ENCODE peak calls at places on chromosomes 5 and 9, in six cellular contexts. L is WERI-Rb-1; W is cardiac muscle cell; Q is sigmoid colon; B is naive thymus-derived CD4-positive, alpha-beta T cell; H is breast epithelium. S is an unnamed sample.

GRCh38 chr9:35826071-35826701 is 2.3 kb downstream of the FAM221B start:
- DNase-seq in L (peak; percentile 55), W (peak; percentile 80), Q (peak; percentile 39), B (peak; percentile 55), H (no peak), S (peak; percentile 71)

GRCh38 chr9:16982780-16983179 is 112.3 kb upstream of the BNC2 start:
- DNase-seq in L (no peak), W (no peak), Q (no peak), B (no peak), H (no peak), S (no peak)

GRCh38 chr9:119366909-119367690 is 2.1 kb downstream of the BRINP1 start:
- DNase-seq in L (no peak), W (no peak), Q (no peak), B (no peak), H (no peak), S (no peak)

GRCh38 chr5:150783422-150783928 is 4.9 kb downstream of the SMIM3 start:
- DNase-seq in L (no peak), W (peak; percentile 94), Q (peak; percentile 89), B (peak; percentile 71), H (peak; percentile 77), S (peak; percentile 97)

GRCh38 chr5:126970517-126971017 is 59.8 kb downstream of the MARCHF3 start:
- DNase-seq in L (no peak), W (peak; percentile 86), Q (no peak), B (no peak), H (no peak), S (peak; percentile 46)

GRCh38 chr9:110278080-110278707 is 21.9 kb upstream of the TXN start:
- DNase-seq in L (no peak), W (peak; percentile 9), Q (no peak), B (no peak), H (no peak), S (no peak)

GRCh38 chr5:168851902-168852321 is 272.7 kb upstream of the PANK3 start:
- DNase-seq in L (no peak), W (peak; percentile 79), Q (no peak), B (no peak), H (peak; percentile 19), S (peak; percentile 63)

GRCh38 chr5:154863291-154864080 is 5.1 kb downstream of the CNOT8 start:
- DNase-seq in L (no peak), W (no peak), Q (no peak), B (no peak), H (no peak), S (peak; percentile 49)

GRCh38 chr5:39783756-39784421 is 359.1 kb upstream of the DAB2 start:
- DNase-seq in L (no peak), W (no peak), Q (no peak), B (no peak), H (no peak), S (peak; percentile 21)

GRCh38 chr9:132977626-132978450 is 656 bp upstream of the GFI1B start:
- DNase-seq in L (peak; percentile 91), W (peak; percentile 60), Q (no peak), B (peak; percentile 57), H (no peak), S (peak; percentile 36)

GRCh38 chr5:33041586-33041985 is 330.5 kb downstream of the NPR3 start:
- DNase-seq in L (no peak), W (no peak), Q (no peak), B (no peak), H (no peak), S (no peak)

GRCh38 chr9:25678147-25678666 is at the start of gene TUSC1:
- DNase-seq in L (peak; percentile 10), W (peak; percentile 90), Q (peak; percentile 93), B (peak; percentile 1), H (peak; percentile 68), S (peak; percentile 30)

GRCh38 chr5:169374761-169375160 is 73.8 kb upstream of the SLIT3 start:
- DNase-seq in L (no peak), W (no peak), Q (no peak), B (no peak), H (no peak), S (peak; percentile 6)

GRCh38 chr5:150114102-150114641 is 27.8 kb upstream of the CSF1R start:
- DNase-seq in L (no peak), W (no peak), Q (no peak), B (no peak), H (peak; percentile 15), S (no peak)

GRCh38 chr5:134268919-134269318 is 43.0 kb upstream of the PPP2CA start:
- DNase-seq in L (no peak), W (no peak), Q (no peak), B (no peak), H (no peak), S (no peak)

GRCh38 chr5:181283347-181283746 is 22.4 kb upstream of the TRIM52 start:
- DNase-seq in L (no peak), W (no peak), Q (no peak), B (no peak), H (no peak), S (no peak)

GRCh38 chr9:130995399-130995941 is 13.5 kb upstream of the LAMC3 start:
- DNase-seq in L (no peak), W (peak; percentile 69), Q (no peak), B (no peak), H (no peak), S (peak; percentile 26)

GRCh38 chr5:61289241-61289640 is 42.8 kb upstream of the ZSWIM6 start:
- DNase-seq in L (no peak), W (no peak), Q (no peak), B (no peak), H (no peak), S (no peak)

GRCh38 chr5:157563373-157564148 is 12.0 kb downstream of the ADAM19 start:
- DNase-seq in L (peak; percentile 41), W (peak; percentile 94), Q (no peak), B (no peak), H (no peak), S (no peak)

GRCh38 chr5:151475378-151475777 is 28.0 kb downstream of the SLC36A1 start:
- DNase-seq in L (no peak), W (no peak), Q (no peak), B (no peak), H (no peak), S (no peak)

GRCh38 chr9:109602987-109603386 is 104.9 kb upstream of the PTPN3 start:
- DNase-seq in L (no peak), W (no peak), Q (no peak), B (no peak), H (no peak), S (no peak)

GRCh38 chr5:81187885-81188284 is 45.2 kb upstream of the CKMT2 start:
- DNase-seq in L (no peak), W (no peak), Q (no peak), B (no peak), H (no peak), S (no peak)

GRCh38 chr5:19018822-19019221 is 969.2 kb downstream of the CDH18 start:
- DNase-seq in L (no peak), W (no peak), Q (no peak), B (no peak), H (no peak), S (no peak)

GRCh38 chr9:126488310-126488709 is 125.4 kb upstream of the LMX1B start:
- DNase-seq in L (no peak), W (no peak), Q (no peak), B (no peak), H (no peak), S (no peak)

GRCh38 chr5:80569961-80570786 is at the start of gene ANKRD34B:
- DNase-seq in L (peak; percentile 50), W (peak; percentile 12), Q (no peak), B (no peak), H (no peak), S (peak; percentile 2)

GRCh38 chr5:72541501-72542235 is 34.5 kb upstream of the ZNF366 start:
- DNase-seq in L (no peak), W (no peak), Q (no peak), B (no peak), H (no peak), S (no peak)
- H3K4me3 ChIP-seq in L (no peak overlapping the region), W (no peak overlapping the region), Q (no peak overlapping the region), B (no peak overlapping the region), H (no peak overlapping the region), S (no peak overlapping the region)

DNA sequence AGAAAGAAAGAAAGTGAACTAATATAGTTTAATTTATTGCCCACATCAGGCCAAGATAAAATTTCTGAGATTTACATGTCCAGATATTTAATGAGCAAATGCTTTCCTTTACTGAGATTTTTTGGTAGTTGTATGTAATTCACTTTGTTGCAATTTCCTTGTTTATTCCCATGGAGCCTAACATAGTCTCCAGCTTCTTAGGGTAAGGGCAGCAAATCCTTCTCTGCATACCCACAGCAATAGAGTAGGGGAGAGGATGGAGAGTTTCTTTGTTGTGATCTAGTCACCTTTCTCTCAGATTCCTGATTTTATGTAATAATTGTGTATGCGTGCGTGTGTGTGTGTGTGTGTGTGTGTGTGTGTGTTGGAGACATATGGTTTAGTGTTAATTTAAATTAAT is 51.6 kb upstream of the DPYSL3 start:
- DNase-seq in L (no peak), W (no peak), Q (no peak), B (no peak), H (no peak), S (no peak)
- H3K4me3 ChIP-seq in L (no peak overlapping the region), W (no peak overlapping the region), Q (no peak overlapping the region), B (no peak overlapping the region), H (no peak overlapping the region), S (no peak overlapping the region)

GRCh38 chr5:51392689-51393199 is 9.5 kb downstream of the ISL1 start:
- DNase-seq in L (no peak), W (no peak), Q (no peak), B (no peak), H (no peak), S (no peak)
- H3K4me3 ChIP-seq in L (no peak overlapping the region), W (no peak overlapping the region), Q (no peak overlapping the region), B (no peak overlapping the region), H (no peak overlapping the region), S (no peak overlapping the region)

GRCh38 chr5:1293416-1293996 is 1.4 kb downstream of the TERT start:
- DNase-seq in L (peak; percentile 10), W (no peak), Q (no peak), B (no peak), H (no peak), S (no peak)
- H3K4me3 ChIP-seq in L (no peak overlapping the region), W (no peak overlapping the region), Q (no peak overlapping the region), B (no peak overlapping the region), H (no peak overlapping the region), S (no peak overlapping the region)

DNA sequence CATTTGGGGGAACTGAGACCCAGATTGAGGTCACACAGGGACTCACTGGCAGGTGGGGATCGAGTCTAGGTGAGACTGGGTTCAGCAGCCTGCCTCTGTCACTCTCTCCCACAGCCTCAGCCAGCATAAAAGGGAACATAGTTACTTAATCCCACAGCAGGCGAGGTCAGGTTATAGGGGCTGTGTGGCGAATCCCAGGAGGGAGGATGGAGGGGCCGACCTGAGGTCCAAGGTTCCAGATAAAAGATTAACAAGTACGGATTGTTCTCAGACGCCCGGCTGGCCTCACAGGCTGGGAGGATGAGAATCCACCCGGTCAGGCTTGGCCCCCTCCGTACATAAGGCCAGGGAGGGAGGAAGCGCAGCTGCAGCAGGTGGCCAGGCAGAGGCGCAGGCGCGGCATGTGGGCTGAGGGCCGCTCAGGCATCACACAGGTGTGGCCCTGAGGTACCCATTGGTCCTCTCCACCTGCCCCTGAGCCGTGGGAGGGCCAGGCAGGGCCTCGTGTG is 3.3 kb downstream of the SUSD3 start:
- DNase-seq in L (peak; percentile 81), W (no peak), Q (no peak), B (no peak), H (no peak), S (no peak)
- H3K4me3 ChIP-seq in L (no peak overlapping the region), W (no peak overlapping the region), Q (no peak overlapping the region), B (peak overlapping the region; percentile 90), H (no peak overlapping the region), S (no peak overlapping the region)

GRCh38 chr5:129460121-129460950 is at the start of gene ADAMTS19:
- DNase-seq in L (peak; percentile 29), W (peak; percentile 67), Q (no peak), B (no peak), H (no peak), S (peak; percentile 60)
- H3K4me3 ChIP-seq in L (peak within 1 kb of the TSS; percentile 61), W (peak within 1 kb of the TSS; percentile 95), Q (peak within 1 kb of the TSS; percentile 52), B (no peak within 1 kb of the TSS), H (peak within 1 kb of the TSS; percentile 53), S (peak within 1 kb of the TSS; percentile 79)

GRCh38 chr5:74251106-74252032 is 389.2 kb downstream of the ENC1 start:
- DNase-seq in L (peak; percentile 27), W (peak; percentile 98), Q (peak; percentile 80), B (no peak), H (peak; percentile 29), S (peak; percentile 95)
- H3K4me3 ChIP-seq in L (no peak overlapping the region), W (no peak overlapping the region), Q (no peak overlapping the region), B (no peak overlapping the region), H (no peak overlapping the region), S (no peak overlapping the region)